ENCODE peak calls at places on chromosome 10, in nine cellular contexts. L is nephron progenitor cell, S is AG09309, Q is GM12865, B is body of pancreas, Z is brain microvascular endothelial cell, H is neural progenitor cell, M is transverse colon, U is K562. P is an unnamed sample.

GRCh38 chr10:22444219-22444788 is 99.0 kb downstream of the SPAG6 start:
- DNase-seq in L (no peak), S (no peak), Q (no peak), B (no peak), Z (no peak), H (no peak), M (no peak), U (no peak), P (no peak)

GRCh38 chr10:44463511-44464121 is 78.7 kb upstream of the CXCL12 start:
- DNase-seq in L (no peak), S (peak; percentile 80), Q (no peak), B (no peak), Z (no peak), H (no peak), M (no peak), U (no peak), P (no peak)

GRCh38 chr10:104735036-104735435 is 93.9 kb downstream of the SORCS3 start:
- DNase-seq in L (peak; percentile 38), S (no peak), Q (no peak), B (no peak), Z (no peak), H (peak; percentile 72), M (no peak), U (no peak), P (no peak)

GRCh38 chr10:6300106-6300783 is 97.5 kb downstream of the PFKFB3 start:
- DNase-seq in L (no peak), S (peak; percentile 44), Q (peak; percentile 94), B (no peak), Z (no peak), H (no peak), M (peak; percentile 41), U (no peak), P (peak; percentile 37)

GRCh38 chr10:72328045-72328828 is 26.5 kb downstream of the DNAJB12 start:
- DNase-seq in L (peak; percentile 70), S (no peak), Q (peak; percentile 67), B (peak; percentile 86), Z (peak; percentile 52), H (peak; percentile 82), M (peak; percentile 72), U (peak; percentile 82), P (peak; percentile 89)

GRCh38 chr10:59336632-59337031 is 25.7 kb downstream of the FAM13C start:
- DNase-seq in L (no peak), S (no peak), Q (no peak), B (no peak), Z (peak; percentile 19), H (no peak), M (no peak), U (no peak), P (no peak)

GRCh38 chr10:58570979-58571378 is 58.3 kb downstream of the BICC1 start:
- DNase-seq in L (no peak), S (no peak), Q (no peak), B (no peak), Z (no peak), H (no peak), M (no peak), U (no peak), P (no peak)

GRCh38 chr10:51861731-51862130 is 162.3 kb upstream of the CSTF2T start:
- DNase-seq in L (no peak), S (no peak), Q (no peak), B (no peak), Z (no peak), H (no peak), M (no peak), U (no peak), P (no peak)

GRCh38 chr10:126500866-126501265 is 112.6 kb upstream of the ADAM12 start:
- DNase-seq in L (no peak), S (peak; percentile 61), Q (no peak), B (no peak), Z (peak; percentile 35), H (no peak), M (no peak), U (no peak), P (no peak)

GRCh38 chr10:122253605-122254004 is 17.5 kb upstream of the BTBD16 start:
- DNase-seq in L (no peak), S (no peak), Q (no peak), B (no peak), Z (no peak), H (no peak), M (no peak), U (no peak), P (no peak)

DNA sequence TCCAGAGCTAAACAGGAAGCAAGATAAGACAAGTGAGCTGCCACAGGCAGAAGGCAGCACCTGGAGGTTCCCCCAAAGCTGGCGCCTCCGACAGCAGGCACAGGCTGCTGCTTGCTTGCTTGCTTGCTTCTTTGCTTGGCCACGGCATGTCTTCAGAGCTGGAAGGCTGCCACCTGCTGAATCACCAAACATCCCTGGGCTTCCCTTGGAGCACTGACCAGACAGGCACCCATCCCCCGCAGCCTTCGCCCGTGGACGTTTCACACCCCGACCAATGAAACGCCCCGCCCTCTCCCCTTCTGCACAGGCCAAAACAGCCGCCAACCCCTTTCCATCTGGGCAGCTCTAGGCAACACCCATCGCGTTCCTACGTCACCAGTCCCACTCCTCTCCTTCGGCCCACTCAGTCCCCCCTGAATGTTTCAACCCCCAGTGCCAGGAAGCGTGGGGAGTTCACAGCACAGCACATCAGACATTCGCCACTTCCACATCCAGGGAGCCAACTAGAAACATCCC is 1.7 kb downstream of the SGMS1 start:
- DNase-seq in L (peak; percentile 74), S (peak; percentile 80), Q (peak; percentile 90), B (peak; percentile 93), Z (peak; percentile 96), H (peak; percentile 66), M (peak; percentile 95), U (peak; percentile 93), P (peak; percentile 85)
- TF ChIP-seq CTCF in L (no peak), S (no peak), Q (no peak), B (no peak), Z (peak; percentile 26), H (peak; percentile 3), M (no peak), U (peak; percentile 26), P (no peak)

GRCh38 chr10:132450825-132451505 is 54.0 kb downstream of the PWWP2B start:
- DNase-seq in L (peak; percentile 23), S (no peak), Q (no peak), B (no peak), Z (no peak), H (no peak), M (peak; percentile 14), U (no peak), P (no peak)

GRCh38 chr10:132451506-132452215 is 54.7 kb downstream of the PWWP2B start:
- DNase-seq in L (peak; percentile 19), S (no peak), Q (no peak), B (no peak), Z (no peak), H (no peak), M (peak; percentile 60), U (no peak), P (no peak)

GRCh38 chr10:132452651-132453469 is 55.9 kb downstream of the PWWP2B start:
- DNase-seq in L (peak; percentile 93), S (no peak), Q (peak; percentile 83), B (peak; percentile 97), Z (peak; percentile 33), H (peak; percentile 86), M (peak; percentile 95), U (peak; percentile 91), P (peak; percentile 90)

GRCh38 chr10:132453470-132453861 is 56.5 kb downstream of the PWWP2B start:
- DNase-seq in L (no peak), S (no peak), Q (no peak), B (no peak), Z (no peak), H (no peak), M (no peak), U (no peak), P (no peak)

GRCh38 chr10:132452216-132452650 is 55.2 kb downstream of the PWWP2B start:
- DNase-seq in L (peak; percentile 25), S (no peak), Q (no peak), B (no peak), Z (no peak), H (peak; percentile 48), M (peak; percentile 30), U (no peak), P (no peak)
- TF ChIP-seq CTCF in L (peak; percentile 8), S (peak; percentile 19), Q (no peak), B (peak; percentile 13), Z (peak; percentile 26), H (peak; percentile 34), M (no peak), U (peak; percentile 10), P (no peak)

GRCh38 chr10:70060389-70060788 is 7.7 kb downstream of the MACROH2A2 start:
- DNase-seq in L (no peak), S (no peak), Q (no peak), B (no peak), Z (no peak), H (no peak), M (no peak), U (peak; percentile 27), P (no peak)
- TF ChIP-seq CTCF in L (no peak), S (no peak), Q (no peak), B (no peak), Z (peak; percentile 17), H (no peak), M (no peak), U (peak; percentile 18), P (no peak)

GRCh38 chr10:93386496-93387369 is 95.4 kb downstream of the MYOF start:
- DNase-seq in L (no peak), S (no peak), Q (peak; percentile 11), B (no peak), Z (peak; percentile 25), H (no peak), M (no peak), U (no peak), P (no peak)
- TF ChIP-seq CTCF in L (no peak), S (no peak), Q (no peak), B (no peak), Z (no peak), H (no peak), M (no peak), U (no peak), P (no peak)

GRCh38 chr10:74997163-74997562 is 114.3 kb upstream of the SAMD8 start:
- DNase-seq in L (no peak), S (no peak), Q (no peak), B (no peak), Z (no peak), H (no peak), M (no peak), U (no peak), P (no peak)
- TF ChIP-seq CTCF in L (no peak), S (no peak), Q (no peak), B (no peak), Z (no peak), H (no peak), M (no peak), U (no peak), P (no peak)

GRCh38 chr10:48505394-48506112 is 99.3 kb downstream of the ARHGAP22 start:
- DNase-seq in L (no peak), S (no peak), Q (no peak), B (no peak), Z (no peak), H (no peak), M (no peak), U (peak; percentile 57), P (peak; percentile 26)
- TF ChIP-seq CTCF in L (no peak), S (no peak), Q (no peak), B (no peak), Z (peak; percentile 26), H (peak; percentile 38), M (no peak), U (peak; percentile 70), P (no peak)